ENCODE peak calls at places on chromosomes 12 and 14, in five cellular contexts. L is H1, S is left ventricle myocardium inferior, E is A549, Y is AG10803. U is an unnamed sample.

GRCh38 chr12:28568709-28569108 is 378.5 kb downstream of the CCDC91 start:
- DNase-seq in L (no peak), S (no peak), E (no peak), Y (peak), U (no peak)

GRCh38 chr12:125081427-125081826 is 16.2 kb downstream of the AACS start:
- DNase-seq in L (no peak), S (no peak), E (no peak), Y (no peak), U (no peak)

GRCh38 chr12:107774349-107775029 is at the start of gene ASCL4:
- DNase-seq in L (no peak), S (no peak), E (no peak), Y (no peak), U (no peak)

GRCh38 chr12:40446385-40446784 is 221.6 kb downstream of the LRRK2 start:
- DNase-seq in L (no peak), S (no peak), E (peak), Y (peak), U (peak)

GRCh38 chr14:90356925-90357324 is 25.2 kb upstream of the NRDE2 start:
- DNase-seq in L (no peak), S (no peak), E (no peak), Y (no peak), U (no peak)

GRCh38 chr14:58098507-58098906 is 53.5 kb downstream of the ARMH4 start:
- DNase-seq in L (no peak), S (no peak), E (no peak), Y (no peak), U (peak)

GRCh38 chr14:67941456-67942018 is 122.0 kb downstream of the RAD51B start:
- DNase-seq in L (no peak), S (no peak), E (no peak), Y (peak), U (peak)

GRCh38 chr12:38201461-38202276 is 114.9 kb upstream of the ALG10B start:
- DNase-seq in L (no peak), S (no peak), E (no peak), Y (no peak), U (no peak)

GRCh38 chr14:77151918-77152588 is 10.5 kb upstream of the ZDHHC22 start:
- DNase-seq in L (no peak), S (no peak), E (peak), Y (peak), U (no peak)

GRCh38 chr14:74348735-74349463 is 628 bp downstream of the VRTN start:
- DNase-seq in L (no peak), S (no peak), E (no peak), Y (no peak), U (no peak)

GRCh38 chr12:41905703-41906297 is 238.9 kb downstream of the GXYLT1 start:
- DNase-seq in L (no peak), S (no peak), E (no peak), Y (no peak), U (no peak)

GRCh38 chr12:64568313-64568712 is 42.0 kb upstream of the RASSF3 start:
- DNase-seq in L (no peak), S (no peak), E (no peak), Y (no peak), U (no peak)

GRCh38 chr14:52348796-52349195 is 34.7 kb downstream of the PTGER2 start:
- DNase-seq in L (no peak), S (no peak), E (no peak), Y (peak), U (no peak)

GRCh38 chr12:20490213-20490612 is 121.9 kb downstream of the PDE3A start:
- DNase-seq in L (no peak), S (no peak), E (no peak), Y (peak), U (no peak)

GRCh38 chr14:93035917-93036651 is 79.6 kb downstream of the ITPK1 start:
- DNase-seq in L (no peak), S (peak), E (no peak), Y (peak), U (peak)

GRCh38 chr14:96739511-96739910 is 57.7 kb upstream of the VRK1 start:
- DNase-seq in L (no peak), S (no peak), E (no peak), Y (no peak), U (peak)

GRCh38 chr12:95790912-95791849 is 617 bp upstream of the NTN4 start:
- DNase-seq in L (no peak), S (no peak), E (peak), Y (no peak), U (peak)

GRCh38 chr12:28378749-28379148 is 188.5 kb downstream of the CCDC91 start:
- DNase-seq in L (no peak), S (no peak), E (no peak), Y (peak), U (no peak)

GRCh38 chr12:11174022-11174421 is 3.0 kb downstream of the SMIM10L1 start:
- DNase-seq in L (no peak), S (no peak), E (no peak), Y (peak), U (no peak)

GRCh38 chr12:14322403-14322802 is 43.1 kb upstream of the ATF7IP start:
- DNase-seq in L (no peak), S (no peak), E (no peak), Y (peak), U (no peak)

GRCh38 chr14:52730708-52731111 is 744 bp downstream of the STYX start:
- DNase-seq in L (no peak), S (no peak), E (no peak), Y (peak), U (no peak)

GRCh38 chr12:48973992-48974673 is 2.6 kb upstream of the WNT10B start:
- DNase-seq in L (no peak), S (peak), E (no peak), Y (no peak), U (no peak)

GRCh38 chr14:68564236-68564825 is 228.5 kb downstream of the ZFP36L1 start:
- DNase-seq in L (no peak), S (no peak), E (no peak), Y (no peak), U (peak)

GRCh38 chr12:27052176-27052575 is 29.8 kb downstream of the MED21 start:
- DNase-seq in L (no peak), S (no peak), E (no peak), Y (no peak), U (no peak)

GRCh38 chr14:73465833-73466532 is 7.6 kb upstream of the NUMB start:
- DNase-seq in L (no peak), S (no peak), E (no peak), Y (no peak), U (no peak)

GRCh38 chr12:82407481-82407880 is 49.2 kb downstream of the METTL25 start:
- DNase-seq in L (no peak), S (no peak), E (no peak), Y (no peak), U (no peak)

GRCh38 chr14:32560213-32560857 is 231.2 kb downstream of the AKAP6 start:
- DNase-seq in L (no peak), S (no peak), E (peak), Y (peak), U (peak)

GRCh38 chr14:76936483-76936882 is 92.0 kb downstream of the IRF2BPL start:
- DNase-seq in L (no peak), S (no peak), E (no peak), Y (peak), U (no peak)

GRCh38 chr12:52542785-52543318 is 10.1 kb downstream of the KRT71 start:
- DNase-seq in L (no peak), S (no peak), E (no peak), Y (no peak), U (no peak)

DNA sequence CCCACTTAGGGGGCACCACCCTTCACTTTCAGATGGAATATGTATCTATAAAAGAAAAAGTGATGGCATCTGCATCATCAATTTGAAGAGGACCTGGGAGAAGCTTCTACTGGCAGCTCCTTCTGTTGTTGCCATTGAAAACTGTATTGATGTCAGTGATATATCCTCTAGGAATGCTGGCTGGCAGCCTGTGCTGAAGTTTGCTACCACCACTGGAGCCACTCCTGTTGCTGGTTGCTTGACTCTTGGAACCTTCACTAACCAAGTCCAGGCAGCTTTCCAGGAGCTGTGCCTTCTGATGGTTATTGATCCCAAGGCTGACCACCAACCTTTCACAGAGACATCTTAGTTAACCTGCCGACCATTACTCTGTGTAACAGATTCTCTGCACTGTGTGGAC is 44.7 kb downstream of the RIMKLB start:
- DNase-seq in L (no peak), S (no peak), E (no peak), Y (peak), U (no peak)
- H3K4me3 ChIP-seq in L (no peak), S (no peak), E (no peak), Y (no peak), U (no peak)

GRCh38 chr12:51127050-51127729 is 43.8 kb upstream of the CSRNP2 start:
- DNase-seq in L (no peak), S (no peak), E (no peak), Y (no peak), U (peak)
- H3K4me3 ChIP-seq in L (no peak), S (no peak), E (no peak), Y (no peak), U (no peak)

GRCh38 chr14:35401853-35402252 is 2.7 kb downstream of the NFKBIA start:
- DNase-seq in L (no peak), S (peak), E (no peak), Y (no peak), U (no peak)

GRCh38 chr14:35403085-35403396 is 1.5 kb downstream of the NFKBIA start:
- DNase-seq in L (no peak), S (peak), E (no peak), Y (no peak), U (no peak)

GRCh38 chr14:35402323-35403084 is 2.0 kb downstream of the NFKBIA start:
- DNase-seq in L (no peak), S (no peak), E (no peak), Y (no peak), U (no peak)

GRCh38 chr14:35400707-35401421 is 3.7 kb downstream of the NFKBIA start:
- DNase-seq in L (no peak), S (no peak), E (no peak), Y (no peak), U (no peak)

GRCh38 chr14:35401422-35401729 is 3.2 kb downstream of the NFKBIA start:
- DNase-seq in L (no peak), S (no peak), E (no peak), Y (no peak), U (no peak)
- H3K4me3 ChIP-seq in L (no peak), S (peak), E (peak), Y (no peak), U (no peak)

GRCh38 chr12:1529862-1530591 is 64.4 kb downstream of the FBXL14 start:
- DNase-seq in L (no peak), S (peak), E (no peak), Y (peak), U (peak)

GRCh38 chr12:1532367-1532752 is 62.0 kb downstream of the FBXL14 start:
- DNase-seq in L (no peak), S (no peak), E (no peak), Y (no peak), U (no peak)

GRCh38 chr12:1530592-1531159 is 63.7 kb downstream of the FBXL14 start:
- DNase-seq in L (no peak), S (no peak), E (no peak), Y (no peak), U (no peak)

GRCh38 chr12:1531654-1532366 is 62.6 kb downstream of the FBXL14 start:
- DNase-seq in L (no peak), S (no peak), E (no peak), Y (no peak), U (no peak)

DNA sequence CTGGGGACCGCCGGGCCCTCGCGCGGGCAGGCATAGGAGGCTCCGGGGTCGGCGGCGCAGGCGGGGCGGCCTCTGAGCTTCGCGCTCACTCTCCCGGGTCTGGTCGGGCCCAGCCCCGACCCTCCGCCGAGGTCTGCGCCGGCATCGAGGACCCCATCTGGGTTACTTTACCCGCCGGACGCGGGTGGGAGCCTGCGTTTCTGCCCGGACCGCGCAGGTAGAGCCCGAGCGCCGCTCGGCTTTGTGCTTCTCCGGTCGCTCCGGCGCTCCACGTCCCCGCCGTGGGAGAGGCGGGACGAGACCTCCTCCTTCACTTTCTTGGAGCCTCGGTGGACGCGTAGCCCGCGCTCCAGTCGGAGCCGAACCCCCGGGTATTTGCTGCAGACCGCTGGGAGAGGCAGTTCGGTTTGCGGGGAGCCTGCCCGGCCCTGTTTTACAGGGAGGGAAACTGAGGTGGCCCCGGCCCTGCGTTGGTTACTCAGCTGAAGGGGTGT is 63.2 kb downstream of the FBXL14 start:
- DNase-seq in L (no peak), S (no peak), E (no peak), Y (no peak), U (no peak)
- H3K4me3 ChIP-seq in L (peak), S (peak), E (peak), Y (peak), U (peak)

GRCh38 chr12:94621662-94622359 is 28.5 kb downstream of the TMCC3 start:
- DNase-seq in L (no peak), S (no peak), E (no peak), Y (no peak), U (no peak)

GRCh38 chr12:94625531-94625930 is 24.8 kb downstream of the TMCC3 start:
- DNase-seq in L (no peak), S (no peak), E (no peak), Y (no peak), U (no peak)

GRCh38 chr12:94620611-94621010 is 29.7 kb downstream of the TMCC3 start:
- DNase-seq in L (no peak), S (no peak), E (no peak), Y (no peak), U (no peak)

GRCh38 chr12:94623161-94623920 is 27.0 kb downstream of the TMCC3 start:
- DNase-seq in L (no peak), S (no peak), E (no peak), Y (no peak), U (no peak)

DNA sequence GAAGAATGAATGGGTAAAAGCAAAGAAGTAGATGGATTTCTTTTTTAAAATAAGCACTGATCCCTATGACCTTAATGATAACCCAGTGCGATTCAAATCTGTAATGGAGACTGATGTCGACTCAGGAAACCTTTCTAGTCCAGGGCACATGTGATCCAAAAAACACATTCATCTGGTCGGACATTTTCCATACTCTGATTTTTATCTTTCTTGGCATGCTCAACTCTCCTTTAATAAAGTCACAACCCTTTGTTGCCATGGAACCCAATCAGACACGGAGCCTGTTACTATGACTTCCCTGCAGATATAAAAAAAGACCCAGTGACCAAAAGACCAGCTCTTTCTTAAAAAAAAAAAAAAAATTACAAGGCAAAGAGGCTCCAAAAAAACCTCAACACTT is 27.9 kb downstream of the TMCC3 start:
- DNase-seq in L (no peak), S (no peak), E (no peak), Y (no peak), U (no peak)
- H3K4me3 ChIP-seq in L (no peak), S (peak), E (no peak), Y (no peak), U (no peak)

U was measured in SJCRH30.